ENCODE peak calls at places on chromosomes 6 and 20, in five cellular contexts. One of them, this sample, is unnamed.

GRCh38 chr6:118725944-118726343 is 74.6 kb upstream of the CEP85L start:
- DNase-seq in GM12878: no peak
- DNase-seq in H1: no peak
- DNase-seq in NT2/D1: no peak
- DNase-seq in HepG2: no peak
- DNase-seq in this sample: no peak

GRCh38 chr6:87628881-87629280 is 38.9 kb downstream of the ORC3 start:
- DNase-seq in GM12878: no peak
- DNase-seq in H1: no peak
- DNase-seq in NT2/D1: no peak
- DNase-seq in HepG2: no peak
- DNase-seq in this sample: no peak

GRCh38 chr6:57029213-57029612 is 17.3 kb upstream of the KIAA1586 start:
- DNase-seq in GM12878: no peak
- DNase-seq in H1: no peak
- DNase-seq in NT2/D1: no peak
- DNase-seq in HepG2: no peak
- DNase-seq in this sample: no peak

GRCh38 chr6:11085758-11086435 is 7.7 kb upstream of the SMIM13 start:
- DNase-seq in GM12878: no peak
- DNase-seq in H1: no peak
- DNase-seq in NT2/D1: no peak
- DNase-seq in HepG2: no peak
- DNase-seq in this sample: no peak

GRCh38 chr6:81820979-81821378 is 68.5 kb upstream of the TENT5A start:
- DNase-seq in GM12878: peak; percentile 11
- DNase-seq in H1: no peak
- DNase-seq in NT2/D1: no peak
- DNase-seq in HepG2: no peak
- DNase-seq in this sample: no peak

GRCh38 chr20:47724398-47724797 is 60.9 kb downstream of the SULF2 start:
- DNase-seq in GM12878: no peak
- DNase-seq in H1: no peak
- DNase-seq in NT2/D1: no peak
- DNase-seq in HepG2: no peak
- DNase-seq in this sample: no peak

GRCh38 chr6:36555750-36556252 is 8.5 kb upstream of the STK38 start:
- DNase-seq in GM12878: no peak
- DNase-seq in H1: no peak
- DNase-seq in NT2/D1: no peak
- DNase-seq in HepG2: no peak
- DNase-seq in this sample: no peak

GRCh38 chr20:43534016-43534415 is 24.8 kb upstream of the SGK2 start:
- DNase-seq in GM12878: no peak
- DNase-seq in H1: no peak
- DNase-seq in NT2/D1: no peak
- DNase-seq in HepG2: no peak
- DNase-seq in this sample: no peak

GRCh38 chr20:9018346-9018745 is 50.5 kb upstream of the PLCB4 start:
- DNase-seq in GM12878: no peak
- DNase-seq in H1: no peak
- DNase-seq in NT2/D1: no peak
- DNase-seq in HepG2: no peak
- DNase-seq in this sample: no peak

GRCh38 chr20:9021699-9022098 is 47.2 kb upstream of the PLCB4 start:
- DNase-seq in GM12878: no peak
- DNase-seq in H1: no peak
- DNase-seq in NT2/D1: peak; percentile 70
- DNase-seq in HepG2: no peak
- DNase-seq in this sample: no peak

GRCh38 chr20:9021216-9021615 is 47.7 kb upstream of the PLCB4 start:
- DNase-seq in GM12878: no peak
- DNase-seq in H1: no peak
- DNase-seq in NT2/D1: no peak
- DNase-seq in HepG2: no peak
- DNase-seq in this sample: no peak

GRCh38 chr20:9019833-9020232 is 49.1 kb upstream of the PLCB4 start:
- DNase-seq in GM12878: no peak
- DNase-seq in H1: no peak
- DNase-seq in NT2/D1: no peak
- DNase-seq in HepG2: no peak
- DNase-seq in this sample: no peak

DNA sequence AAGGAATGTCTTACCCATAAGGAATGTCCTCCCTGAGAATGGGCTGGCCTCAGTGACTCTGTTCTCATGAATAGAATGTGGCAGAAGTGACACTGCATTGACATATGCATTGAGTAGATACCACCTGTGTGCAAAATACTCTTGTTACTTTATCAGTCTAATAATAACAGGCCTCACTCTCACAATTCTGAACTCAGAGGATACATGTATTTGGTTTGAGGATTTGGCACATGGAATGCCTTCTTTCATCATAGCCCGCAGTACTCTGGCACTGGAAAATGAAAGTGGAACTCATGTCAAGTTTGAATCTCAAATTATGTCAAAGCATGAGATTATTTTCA is 52.9 kb upstream of the PLCB4 start:
- DNase-seq in GM12878: no peak
- DNase-seq in H1: no peak
- DNase-seq in NT2/D1: no peak
- DNase-seq in HepG2: no peak
- DNase-seq in this sample: no peak
- TF ChIP-seq SUZ12 in GM12878: no peak
- TF ChIP-seq SUZ12 in H1: no peak
- TF ChIP-seq SUZ12 in NT2/D1: no peak
- TF ChIP-seq SUZ12 in HepG2: no peak
- TF ChIP-seq SUZ12 in this sample: no peak

GRCh38 chr20:23782366-23782983 is 31.7 kb upstream of the CST1 start:
- DNase-seq in GM12878: no peak
- DNase-seq in H1: peak; percentile 83
- DNase-seq in NT2/D1: no peak
- DNase-seq in HepG2: no peak
- DNase-seq in this sample: peak; percentile 32
- TF ChIP-seq SUZ12 in GM12878: no peak
- TF ChIP-seq SUZ12 in H1: no peak
- TF ChIP-seq SUZ12 in NT2/D1: no peak
- TF ChIP-seq SUZ12 in HepG2: no peak
- TF ChIP-seq SUZ12 in this sample: no peak

GRCh38 chr6:168311410-168312124 is 8.0 kb downstream of the DACT2 start:
- DNase-seq in GM12878: no peak
- DNase-seq in H1: no peak
- DNase-seq in NT2/D1: no peak
- DNase-seq in HepG2: no peak
- DNase-seq in this sample: no peak
- TF ChIP-seq SUZ12 in GM12878: no peak
- TF ChIP-seq SUZ12 in H1: no peak
- TF ChIP-seq SUZ12 in NT2/D1: no peak
- TF ChIP-seq SUZ12 in HepG2: no peak
- TF ChIP-seq SUZ12 in this sample: no peak

GRCh38 chr6:89298680-89299450 is 16.2 kb downstream of the GABRR2 start:
- DNase-seq in GM12878: peak; percentile 52
- DNase-seq in H1: no peak
- DNase-seq in NT2/D1: no peak
- DNase-seq in HepG2: peak; percentile 51
- DNase-seq in this sample: no peak
- TF ChIP-seq SUZ12 in GM12878: no peak
- TF ChIP-seq SUZ12 in H1: no peak
- TF ChIP-seq SUZ12 in NT2/D1: no peak
- TF ChIP-seq SUZ12 in HepG2: no peak
- TF ChIP-seq SUZ12 in this sample: no peak

GRCh38 chr6:26175033-26175427 is 87.8 kb downstream of the HFE start:
- DNase-seq in GM12878: no peak
- DNase-seq in H1: no peak
- DNase-seq in NT2/D1: no peak
- DNase-seq in HepG2: no peak
- DNase-seq in this sample: no peak
- TF ChIP-seq SUZ12 in GM12878: no peak
- TF ChIP-seq SUZ12 in H1: no peak
- TF ChIP-seq SUZ12 in NT2/D1: no peak
- TF ChIP-seq SUZ12 in HepG2: no peak
- TF ChIP-seq SUZ12 in this sample: no peak

DNA sequence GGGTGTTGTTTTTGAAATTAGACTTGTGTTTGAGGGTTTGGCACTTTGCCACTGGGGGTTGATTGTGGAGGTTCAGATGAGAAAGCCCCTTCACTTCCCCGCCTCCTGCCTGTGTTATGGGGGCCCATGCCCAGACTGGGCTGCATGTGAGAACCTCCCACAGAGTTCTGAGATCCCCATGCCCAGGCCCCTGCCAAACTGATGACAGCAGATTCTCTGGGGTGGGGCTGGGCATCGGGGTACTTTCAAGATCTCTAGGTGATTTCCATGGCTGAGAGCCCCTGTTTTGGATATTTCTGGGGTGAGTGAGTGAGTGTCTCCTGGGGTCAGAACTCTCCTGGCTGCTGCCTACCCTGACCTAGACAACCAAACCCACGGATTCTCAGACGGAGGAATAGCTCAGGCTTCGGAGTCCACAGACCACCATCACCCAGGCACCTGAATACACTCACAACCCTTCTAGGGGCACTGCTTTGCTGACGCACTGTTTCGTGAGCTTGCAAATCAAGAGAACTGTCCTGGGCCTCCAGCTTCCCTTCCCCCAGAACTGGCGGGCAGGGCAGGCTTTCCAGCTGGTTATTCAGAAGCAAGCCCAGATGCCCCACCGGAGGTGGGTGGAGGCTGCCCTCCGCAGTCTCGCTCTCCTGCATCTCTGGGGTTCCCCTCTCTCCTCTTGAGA is 6.3 kb downstream of the BCAS1 start:
- DNase-seq in GM12878: peak; percentile 79
- DNase-seq in H1: no peak
- DNase-seq in NT2/D1: no peak
- DNase-seq in HepG2: no peak
- DNase-seq in this sample: no peak
- TF ChIP-seq SUZ12 in GM12878: no peak
- TF ChIP-seq SUZ12 in H1: no peak
- TF ChIP-seq SUZ12 in NT2/D1: no peak
- TF ChIP-seq SUZ12 in HepG2: no peak
- TF ChIP-seq SUZ12 in this sample: no peak

GRCh38 chr20:49872056-49872455 is 43.3 kb downstream of the SPATA2 start:
- DNase-seq in GM12878: no peak
- DNase-seq in H1: no peak
- DNase-seq in NT2/D1: no peak
- DNase-seq in HepG2: no peak
- DNase-seq in this sample: no peak
- TF ChIP-seq SUZ12 in GM12878: no peak
- TF ChIP-seq SUZ12 in H1: no peak
- TF ChIP-seq SUZ12 in NT2/D1: no peak
- TF ChIP-seq SUZ12 in HepG2: no peak
- TF ChIP-seq SUZ12 in this sample: no peak

GRCh38 chr20:36120991-36121390 is 33.5 kb upstream of the EPB41L1 start:
- DNase-seq in GM12878: no peak
- DNase-seq in H1: no peak
- DNase-seq in NT2/D1: no peak
- DNase-seq in HepG2: no peak
- DNase-seq in this sample: no peak
- TF ChIP-seq SUZ12 in GM12878: no peak
- TF ChIP-seq SUZ12 in H1: no peak
- TF ChIP-seq SUZ12 in NT2/D1: no peak
- TF ChIP-seq SUZ12 in HepG2: no peak
- TF ChIP-seq SUZ12 in this sample: no peak

DNA sequence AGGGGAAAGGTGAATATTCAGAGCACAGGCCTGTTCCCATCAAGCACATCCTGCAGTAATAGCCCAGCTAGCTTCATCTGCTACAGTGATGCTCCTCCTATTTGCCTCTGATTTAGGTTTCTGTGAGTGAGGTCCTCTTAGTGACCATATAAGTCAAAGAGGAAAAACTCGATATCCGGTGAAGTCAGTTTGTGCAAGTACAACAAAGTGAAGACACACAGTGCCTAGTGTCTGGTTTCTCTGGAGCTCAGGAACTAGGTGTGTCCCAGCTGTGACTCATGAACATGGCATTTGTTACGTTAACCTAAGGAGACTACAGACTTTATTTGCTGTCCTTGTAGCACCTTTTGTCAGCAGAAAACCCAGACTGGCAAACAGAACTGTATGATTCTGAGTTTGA is 33.9 kb downstream of the EDN1 start:
- DNase-seq in GM12878: no peak
- DNase-seq in H1: no peak
- DNase-seq in NT2/D1: no peak
- DNase-seq in HepG2: peak; percentile 99
- DNase-seq in this sample: no peak
- TF ChIP-seq SUZ12 in GM12878: no peak
- TF ChIP-seq SUZ12 in H1: no peak
- TF ChIP-seq SUZ12 in NT2/D1: no peak
- TF ChIP-seq SUZ12 in HepG2: no peak
- TF ChIP-seq SUZ12 in this sample: no peak

DNA sequence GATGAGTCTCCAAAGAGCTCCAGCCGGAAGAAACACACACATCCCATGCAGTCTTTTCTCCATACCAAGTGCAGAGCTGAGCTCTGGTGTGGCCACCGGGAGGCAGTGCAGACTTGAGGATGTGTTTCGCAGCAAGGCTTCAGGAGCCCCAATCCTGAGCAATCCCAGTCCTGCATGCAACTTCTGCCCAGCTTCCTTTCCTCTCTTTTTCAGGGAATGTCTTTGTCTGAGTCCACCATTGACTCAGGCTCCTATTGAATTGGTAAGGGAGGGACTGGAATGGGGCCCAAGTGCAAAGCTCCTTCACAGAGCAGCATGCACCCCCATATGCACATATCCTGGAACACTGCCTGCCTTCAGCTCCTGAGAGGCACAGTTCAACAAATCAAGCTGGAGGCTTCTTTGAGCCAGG is 50.5 kb upstream of the ASIP start:
- DNase-seq in GM12878: no peak
- DNase-seq in H1: peak; percentile 67
- DNase-seq in NT2/D1: peak; percentile 92
- DNase-seq in HepG2: peak; percentile 81
- DNase-seq in this sample: peak; percentile 84
- TF ChIP-seq SUZ12 in GM12878: no peak
- TF ChIP-seq SUZ12 in H1: no peak
- TF ChIP-seq SUZ12 in NT2/D1: no peak
- TF ChIP-seq SUZ12 in HepG2: no peak
- TF ChIP-seq SUZ12 in this sample: no peak

This sample was measured in HEK293T.